ENCODE peak calls at places on chromosome 12, in four cellular contexts. One of them, this sample, is unnamed.

GRCh38 chr12:43210437-43211197 is 341.4 kb downstream of the ADAMTS20 start:
- DNase-seq in uterus: peak
- DNase-seq in endodermal cell: no peak
- DNase-seq in CD8-positive, alpha-beta T cell: no peak
- DNase-seq in this sample: peak

GRCh38 chr12:56115329-56115728 is 1.1 kb upstream of the RPL41 start:
- DNase-seq in uterus: no peak
- DNase-seq in endodermal cell: peak
- DNase-seq in CD8-positive, alpha-beta T cell: no peak
- DNase-seq in this sample: no peak

GRCh38 chr12:54407183-54407905 is 11.7 kb downstream of the ITGA5 start:
- DNase-seq in uterus: no peak
- DNase-seq in endodermal cell: no peak
- DNase-seq in CD8-positive, alpha-beta T cell: peak
- DNase-seq in this sample: no peak

GRCh38 chr12:133204264-133204603 is 22.9 kb downstream of the ZNF268 start:
- DNase-seq in uterus: no peak
- DNase-seq in endodermal cell: no peak
- DNase-seq in CD8-positive, alpha-beta T cell: no peak
- DNase-seq in this sample: no peak

GRCh38 chr12:4857472-4858291 is 52.0 kb upstream of the KCNA1 start:
- DNase-seq in uterus: peak
- DNase-seq in endodermal cell: peak
- DNase-seq in CD8-positive, alpha-beta T cell: peak
- DNase-seq in this sample: peak

GRCh38 chr12:28578833-28579252 is 388.6 kb downstream of the CCDC91 start:
- DNase-seq in uterus: no peak
- DNase-seq in endodermal cell: no peak
- DNase-seq in CD8-positive, alpha-beta T cell: no peak
- DNase-seq in this sample: no peak

GRCh38 chr12:98736352-98737326 is 91.5 kb downstream of the APAF1 start:
- DNase-seq in uterus: no peak
- DNase-seq in endodermal cell: peak
- DNase-seq in CD8-positive, alpha-beta T cell: no peak
- DNase-seq in this sample: no peak

GRCh38 chr12:101604132-101604531 is 9.4 kb downstream of the MYBPC1 start:
- DNase-seq in uterus: no peak
- DNase-seq in endodermal cell: no peak
- DNase-seq in CD8-positive, alpha-beta T cell: no peak
- DNase-seq in this sample: peak

GRCh38 chr12:7934153-7934552 is 1.8 kb downstream of the SLC2A3 start:
- DNase-seq in uterus: no peak
- DNase-seq in endodermal cell: no peak
- DNase-seq in CD8-positive, alpha-beta T cell: no peak
- DNase-seq in this sample: no peak

GRCh38 chr12:80531646-80532045 is 87.6 kb downstream of the PTPRQ start:
- DNase-seq in uterus: no peak
- DNase-seq in endodermal cell: no peak
- DNase-seq in CD8-positive, alpha-beta T cell: no peak
- DNase-seq in this sample: no peak

GRCh38 chr12:56521590-56522371 is at the start of gene RBMS2:
- DNase-seq in uterus: peak
- DNase-seq in endodermal cell: peak
- DNase-seq in CD8-positive, alpha-beta T cell: peak
- DNase-seq in this sample: peak

GRCh38 chr12:25269701-25270100 is 19.0 kb upstream of the KRAS start:
- DNase-seq in uterus: no peak
- DNase-seq in endodermal cell: no peak
- DNase-seq in CD8-positive, alpha-beta T cell: no peak
- DNase-seq in this sample: no peak

GRCh38 chr12:48285751-48286650 is 64.7 kb downstream of the ZNF641 start:
- DNase-seq in uterus: no peak
- DNase-seq in endodermal cell: peak
- DNase-seq in CD8-positive, alpha-beta T cell: peak
- DNase-seq in this sample: no peak

GRCh38 chr12:4422985-4423384 is 22.6 kb downstream of the FGF6 start:
- DNase-seq in uterus: no peak
- DNase-seq in endodermal cell: peak
- DNase-seq in CD8-positive, alpha-beta T cell: no peak
- DNase-seq in this sample: no peak

GRCh38 chr12:54431911-54432814 is 13.1 kb upstream of the ITGA5 start:
- DNase-seq in uterus: peak
- DNase-seq in endodermal cell: peak
- DNase-seq in CD8-positive, alpha-beta T cell: no peak
- DNase-seq in this sample: no peak

GRCh38 chr12:110906088-110906487 is 14.3 kb downstream of the MYL2 start:
- DNase-seq in uterus: no peak
- DNase-seq in endodermal cell: no peak
- DNase-seq in CD8-positive, alpha-beta T cell: no peak
- DNase-seq in this sample: peak

GRCh38 chr12:54605138-54605970 is 16.9 kb upstream of the PPP1R1A start:
- DNase-seq in uterus: no peak
- DNase-seq in endodermal cell: peak
- DNase-seq in CD8-positive, alpha-beta T cell: no peak
- DNase-seq in this sample: no peak

GRCh38 chr12:4276524-4277204 is 3.1 kb downstream of the CCND2 start:
- DNase-seq in uterus: peak
- DNase-seq in endodermal cell: peak
- DNase-seq in CD8-positive, alpha-beta T cell: peak
- DNase-seq in this sample: peak

GRCh38 chr12:72273499-72273837 is 1.3 kb downstream of the TRHDE start:
- DNase-seq in uterus: no peak
- DNase-seq in endodermal cell: peak
- DNase-seq in CD8-positive, alpha-beta T cell: no peak
- DNase-seq in this sample: peak
- H3K4me3 ChIP-seq in uterus: peak
- H3K4me3 ChIP-seq in endodermal cell: peak
- H3K4me3 ChIP-seq in CD8-positive, alpha-beta T cell: no peak
- H3K4me3 ChIP-seq in this sample: no peak

GRCh38 chr12:51852404-51853137 is 4.1 kb upstream of the FIGNL2 start:
- DNase-seq in uterus: no peak
- DNase-seq in endodermal cell: peak
- DNase-seq in CD8-positive, alpha-beta T cell: no peak
- DNase-seq in this sample: no peak

GRCh38 chr12:51850933-51851244 is 2.4 kb upstream of the FIGNL2 start:
- DNase-seq in uterus: no peak
- DNase-seq in endodermal cell: peak
- DNase-seq in CD8-positive, alpha-beta T cell: no peak
- DNase-seq in this sample: no peak

GRCh38 chr12:51860986-51861385 is 12.5 kb upstream of the FIGNL2 start:
- DNase-seq in uterus: no peak
- DNase-seq in endodermal cell: no peak
- DNase-seq in CD8-positive, alpha-beta T cell: no peak
- DNase-seq in this sample: no peak

GRCh38 chr12:51851408-51852097 is 3.0 kb upstream of the FIGNL2 start:
- DNase-seq in uterus: no peak
- DNase-seq in endodermal cell: no peak
- DNase-seq in CD8-positive, alpha-beta T cell: no peak
- DNase-seq in this sample: no peak

DNA sequence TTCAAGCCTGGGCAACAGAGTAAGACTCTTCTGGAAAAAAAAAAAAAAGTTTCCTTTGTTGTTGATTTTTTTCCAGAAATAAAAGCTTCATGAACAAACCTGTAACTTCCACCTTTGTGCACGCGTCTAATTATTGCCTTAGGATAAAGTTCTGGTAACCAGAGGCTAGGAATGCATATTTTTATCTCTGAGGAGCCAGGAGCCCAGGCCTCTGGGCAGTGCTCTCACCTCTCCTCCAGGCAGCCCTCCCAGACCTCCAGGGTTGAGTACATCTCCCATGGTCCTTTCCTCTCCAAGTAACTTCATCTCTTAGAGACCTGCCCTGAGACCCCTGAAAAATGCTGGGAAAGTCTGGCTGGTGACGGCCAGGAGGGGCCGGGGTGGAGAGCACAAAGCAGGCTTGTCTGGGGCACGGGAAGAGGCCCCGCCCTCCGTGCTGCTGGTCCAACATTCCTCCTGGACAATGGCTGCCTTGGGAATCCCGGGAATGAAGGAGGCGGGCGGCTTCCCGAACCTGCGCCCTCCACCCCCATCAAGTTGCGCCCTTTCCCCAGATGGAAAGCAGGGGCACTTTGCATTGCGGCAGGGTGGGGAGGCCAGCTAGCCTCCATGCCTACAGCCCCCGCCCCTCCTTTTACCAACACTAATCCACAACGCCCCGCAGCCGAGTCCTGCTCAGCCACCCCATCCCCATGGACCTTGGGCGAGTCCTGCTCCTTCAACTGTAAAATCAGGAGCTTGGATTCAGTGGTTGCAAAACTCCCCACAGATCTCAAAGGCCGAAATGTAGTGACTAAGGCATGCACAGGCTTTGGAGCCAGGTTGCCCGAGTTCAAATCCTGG is 7.3 kb upstream of the FIGNL2 start:
- DNase-seq in uterus: no peak
- DNase-seq in endodermal cell: peak
- DNase-seq in CD8-positive, alpha-beta T cell: no peak
- DNase-seq in this sample: no peak
- H3K4me3 ChIP-seq in uterus: no peak
- H3K4me3 ChIP-seq in endodermal cell: no peak
- H3K4me3 ChIP-seq in CD8-positive, alpha-beta T cell: no peak
- H3K4me3 ChIP-seq in this sample: no peak

GRCh38 chr12:116045158-116045557 is 232.3 kb downstream of the MED13L start:
- DNase-seq in uterus: no peak
- DNase-seq in endodermal cell: no peak
- DNase-seq in CD8-positive, alpha-beta T cell: no peak
- DNase-seq in this sample: no peak
- H3K4me3 ChIP-seq in uterus: no peak
- H3K4me3 ChIP-seq in endodermal cell: no peak
- H3K4me3 ChIP-seq in CD8-positive, alpha-beta T cell: no peak
- H3K4me3 ChIP-seq in this sample: no peak

DNA sequence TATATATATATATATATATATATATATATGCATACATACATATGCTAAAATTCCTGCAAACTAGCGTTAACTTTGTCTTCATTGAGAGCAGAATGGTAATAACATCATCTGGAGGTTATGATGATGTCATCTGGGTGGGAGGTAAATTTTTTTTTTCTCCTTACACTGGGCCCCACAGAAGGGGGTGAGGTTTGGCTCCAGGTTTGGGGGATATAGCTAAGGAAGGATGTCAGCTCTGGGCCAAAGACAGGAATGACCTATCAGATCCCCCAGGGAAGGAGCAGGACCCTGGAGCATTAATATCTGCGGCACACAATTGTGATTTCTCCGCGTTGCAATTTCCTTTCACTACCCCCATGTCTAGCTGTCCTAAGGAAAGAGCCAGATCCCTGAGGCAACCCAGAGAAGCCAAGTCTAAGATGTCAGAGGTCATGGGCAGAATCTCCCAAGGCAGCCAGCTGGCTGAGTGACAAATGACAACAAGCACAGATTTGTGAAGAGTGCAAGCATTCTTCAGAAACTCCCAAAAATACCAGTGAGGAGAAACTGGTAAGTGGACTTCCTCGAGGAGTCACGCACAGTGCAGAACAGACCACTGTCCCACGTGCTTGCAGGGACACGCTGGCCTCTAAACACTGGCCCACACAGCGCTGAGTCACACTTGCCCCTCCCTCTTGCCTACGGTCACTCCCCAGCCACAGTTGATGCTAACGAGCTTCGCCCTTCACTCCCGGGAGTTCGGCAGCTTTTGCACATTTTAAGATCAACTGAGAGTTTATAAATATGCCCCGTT is 9.9 kb downstream of the UBC start:
- DNase-seq in uterus: peak
- DNase-seq in endodermal cell: peak
- DNase-seq in CD8-positive, alpha-beta T cell: no peak
- DNase-seq in this sample: no peak
- H3K4me3 ChIP-seq in uterus: no peak
- H3K4me3 ChIP-seq in endodermal cell: no peak
- H3K4me3 ChIP-seq in CD8-positive, alpha-beta T cell: no peak
- H3K4me3 ChIP-seq in this sample: no peak

GRCh38 chr12:1001507-1001906 is 10.5 kb downstream of the ERC1 start:
- DNase-seq in uterus: no peak
- DNase-seq in endodermal cell: no peak
- DNase-seq in CD8-positive, alpha-beta T cell: no peak
- DNase-seq in this sample: no peak

GRCh38 chr12:1003600-1004271 is 12.7 kb downstream of the ERC1 start:
- DNase-seq in uterus: no peak
- DNase-seq in endodermal cell: peak
- DNase-seq in CD8-positive, alpha-beta T cell: no peak
- DNase-seq in this sample: no peak

GRCh38 chr12:996881-997280 is 5.9 kb downstream of the ERC1 start:
- DNase-seq in uterus: no peak
- DNase-seq in endodermal cell: no peak
- DNase-seq in CD8-positive, alpha-beta T cell: no peak
- DNase-seq in this sample: no peak

GRCh38 chr12:997505-997904 is 6.5 kb downstream of the ERC1 start:
- DNase-seq in uterus: no peak
- DNase-seq in endodermal cell: no peak
- DNase-seq in CD8-positive, alpha-beta T cell: no peak
- DNase-seq in this sample: no peak

DNA sequence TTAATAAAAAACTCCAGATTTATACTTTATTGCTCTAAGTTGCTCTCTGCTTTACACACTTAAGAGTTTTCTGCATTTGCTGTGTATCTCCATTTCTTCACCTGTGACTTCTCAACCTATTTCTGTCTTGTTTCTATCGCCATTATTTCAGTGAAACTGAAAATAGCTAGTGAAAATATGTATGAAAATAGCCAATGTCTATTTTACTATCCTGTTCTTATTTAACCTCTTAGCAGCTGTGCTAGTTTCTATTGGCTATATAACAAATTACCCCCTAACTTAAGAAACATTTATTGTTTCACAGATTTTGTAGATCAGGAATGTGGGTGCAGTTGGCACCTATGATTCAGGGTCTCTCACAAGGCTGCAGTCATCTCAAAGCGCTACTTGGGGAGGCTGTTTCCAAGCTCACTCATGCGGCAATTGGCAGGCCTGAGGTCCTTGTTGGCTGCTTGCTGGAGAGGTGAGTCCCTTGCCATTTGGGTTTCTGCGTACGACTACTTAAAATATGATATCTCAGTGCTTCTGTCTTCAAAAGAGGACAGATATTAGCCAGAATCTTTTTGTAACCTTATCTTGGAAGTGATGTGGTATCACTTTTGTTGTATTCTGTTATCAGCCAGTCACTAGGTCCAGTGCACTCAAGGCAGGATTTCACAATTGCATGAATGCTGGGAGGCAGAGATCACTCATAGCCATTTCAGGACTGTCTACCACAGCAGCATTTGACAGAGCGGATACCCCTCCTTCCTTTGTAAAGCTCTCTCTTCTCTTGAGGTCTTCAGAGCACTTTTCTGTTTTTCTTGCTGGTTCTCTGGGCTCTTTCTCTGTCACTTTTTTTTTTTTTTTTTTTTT is 7.2 kb downstream of the ERC1 start:
- DNase-seq in uterus: no peak
- DNase-seq in endodermal cell: peak
- DNase-seq in CD8-positive, alpha-beta T cell: no peak
- DNase-seq in this sample: peak
- H3K4me3 ChIP-seq in uterus: no peak
- H3K4me3 ChIP-seq in endodermal cell: no peak
- H3K4me3 ChIP-seq in CD8-positive, alpha-beta T cell: no peak
- H3K4me3 ChIP-seq in this sample: peak